ENCODE peak calls at places on chromosomes 7 and 10, in five cellular contexts. One of them, this sample, is unnamed.

GRCh38 chr10:12334186-12334530 is 15.2 kb upstream of the CAMK1D start:
- DNase-seq in T1000: no peak
- DNase-seq in breast epithelium: no peak
- DNase-seq in cardiac muscle cell: no peak
- DNase-seq in frontal cortex: no peak
- DNase-seq in this sample: no peak

GRCh38 chr7:30646154-30646553 is 36.1 kb downstream of the CRHR2 start:
- DNase-seq in T1000: no peak
- DNase-seq in breast epithelium: no peak
- DNase-seq in cardiac muscle cell: no peak
- DNase-seq in frontal cortex: no peak
- DNase-seq in this sample: no peak

GRCh38 chr7:50356212-50356944 is 51.9 kb downstream of the IKZF1 start:
- DNase-seq in T1000: no peak
- DNase-seq in breast epithelium: no peak
- DNase-seq in cardiac muscle cell: no peak
- DNase-seq in frontal cortex: no peak
- DNase-seq in this sample: no peak

GRCh38 chr10:103626178-103626577 is 132.7 kb downstream of the NEURL1 start:
- DNase-seq in T1000: no peak
- DNase-seq in breast epithelium: no peak
- DNase-seq in cardiac muscle cell: no peak
- DNase-seq in frontal cortex: no peak
- DNase-seq in this sample: no peak

GRCh38 chr10:70274643-70275042 is 9.2 kb downstream of the NPFFR1 start:
- DNase-seq in T1000: no peak
- DNase-seq in breast epithelium: no peak
- DNase-seq in cardiac muscle cell: peak
- DNase-seq in frontal cortex: peak
- DNase-seq in this sample: no peak

GRCh38 chr10:86397120-86397519 is 30.5 kb upstream of the GRID1 start:
- DNase-seq in T1000: no peak
- DNase-seq in breast epithelium: no peak
- DNase-seq in cardiac muscle cell: no peak
- DNase-seq in frontal cortex: no peak
- DNase-seq in this sample: no peak

GRCh38 chr7:102836206-102836938 is 76.4 kb upstream of the LRRC17 start:
- DNase-seq in T1000: no peak
- DNase-seq in breast epithelium: no peak
- DNase-seq in cardiac muscle cell: peak
- DNase-seq in frontal cortex: no peak
- DNase-seq in this sample: no peak

GRCh38 chr10:88386878-88387773 is 196.0 kb downstream of the RNLS start:
- DNase-seq in T1000: no peak
- DNase-seq in breast epithelium: no peak
- DNase-seq in cardiac muscle cell: peak
- DNase-seq in frontal cortex: peak
- DNase-seq in this sample: peak

GRCh38 chr7:55553087-55553345 is 19.3 kb downstream of the VOPP1 start:
- DNase-seq in T1000: no peak
- DNase-seq in breast epithelium: no peak
- DNase-seq in cardiac muscle cell: no peak
- DNase-seq in frontal cortex: no peak
- DNase-seq in this sample: no peak

GRCh38 chr10:25522946-25523608 is 348.3 kb downstream of the GPR158 start:
- DNase-seq in T1000: no peak
- DNase-seq in breast epithelium: no peak
- DNase-seq in cardiac muscle cell: peak
- DNase-seq in frontal cortex: no peak
- DNase-seq in this sample: no peak

GRCh38 chr10:1043532-1043995 is 5.4 kb downstream of the IDI1 start:
- DNase-seq in T1000: no peak
- DNase-seq in breast epithelium: no peak
- DNase-seq in cardiac muscle cell: no peak
- DNase-seq in frontal cortex: no peak
- DNase-seq in this sample: no peak

GRCh38 chr10:10320981-10321380 is 696.7 kb upstream of the CELF2 start:
- DNase-seq in T1000: no peak
- DNase-seq in breast epithelium: no peak
- DNase-seq in cardiac muscle cell: peak
- DNase-seq in frontal cortex: no peak
- DNase-seq in this sample: no peak

GRCh38 chr7:112987171-112987570 is 99.5 kb downstream of the GPR85 start:
- DNase-seq in T1000: no peak
- DNase-seq in breast epithelium: no peak
- DNase-seq in cardiac muscle cell: no peak
- DNase-seq in frontal cortex: no peak
- DNase-seq in this sample: no peak

GRCh38 chr10:73763343-73763742 is 18.5 kb upstream of the CHCHD1 start:
- DNase-seq in T1000: no peak
- DNase-seq in breast epithelium: no peak
- DNase-seq in cardiac muscle cell: no peak
- DNase-seq in frontal cortex: no peak
- DNase-seq in this sample: no peak

GRCh38 chr10:944034-944831 is 12.7 kb upstream of the LARP4B start:
- DNase-seq in T1000: no peak
- DNase-seq in breast epithelium: no peak
- DNase-seq in cardiac muscle cell: peak
- DNase-seq in frontal cortex: no peak
- DNase-seq in this sample: no peak

GRCh38 chr7:150875791-150876190 is 23.5 kb downstream of the AOC1 start:
- DNase-seq in T1000: no peak
- DNase-seq in breast epithelium: no peak
- DNase-seq in cardiac muscle cell: no peak
- DNase-seq in frontal cortex: no peak
- DNase-seq in this sample: no peak

GRCh38 chr7:8290645-8291308 is 28.8 kb upstream of the ICA1 start:
- DNase-seq in T1000: no peak
- DNase-seq in breast epithelium: no peak
- DNase-seq in cardiac muscle cell: no peak
- DNase-seq in frontal cortex: no peak
- DNase-seq in this sample: no peak

GRCh38 chr7:120353171-120353570 is 80.2 kb downstream of the KCND2 start:
- DNase-seq in T1000: no peak
- DNase-seq in breast epithelium: no peak
- DNase-seq in cardiac muscle cell: no peak
- DNase-seq in frontal cortex: no peak
- DNase-seq in this sample: no peak

GRCh38 chr10:6958254-6958653 is 378.2 kb upstream of the PRKCQ start:
- DNase-seq in T1000: no peak
- DNase-seq in breast epithelium: no peak
- DNase-seq in cardiac muscle cell: no peak
- DNase-seq in frontal cortex: no peak
- DNase-seq in this sample: no peak

GRCh38 chr10:1104971-1105370 is 48.8 kb downstream of the WDR37 start:
- DNase-seq in T1000: no peak
- DNase-seq in breast epithelium: no peak
- DNase-seq in cardiac muscle cell: no peak
- DNase-seq in frontal cortex: no peak
- DNase-seq in this sample: no peak

GRCh38 chr7:34842782-34843181 is 184.8 kb downstream of the NPSR1 start:
- DNase-seq in T1000: no peak
- DNase-seq in breast epithelium: no peak
- DNase-seq in cardiac muscle cell: peak
- DNase-seq in frontal cortex: no peak
- DNase-seq in this sample: no peak

GRCh38 chr10:102001435-102002068 is 54.4 kb downstream of the ARMH3 start:
- DNase-seq in T1000: no peak
- DNase-seq in breast epithelium: no peak
- DNase-seq in cardiac muscle cell: no peak
- DNase-seq in frontal cortex: no peak
- DNase-seq in this sample: peak

GRCh38 chr10:113178771-113179170 is 228.7 kb downstream of the TCF7L2 start:
- DNase-seq in T1000: no peak
- DNase-seq in breast epithelium: no peak
- DNase-seq in cardiac muscle cell: no peak
- DNase-seq in frontal cortex: no peak
- DNase-seq in this sample: no peak

GRCh38 chr7:73717025-73717807 is 2.3 kb downstream of the STX1A start:
- DNase-seq in T1000: no peak
- DNase-seq in breast epithelium: no peak
- DNase-seq in cardiac muscle cell: peak
- DNase-seq in frontal cortex: no peak
- DNase-seq in this sample: no peak

GRCh38 chr7:20343211-20343610 is 12.5 kb downstream of the ITGB8 start:
- DNase-seq in T1000: no peak
- DNase-seq in breast epithelium: no peak
- DNase-seq in cardiac muscle cell: no peak
- DNase-seq in frontal cortex: no peak
- DNase-seq in this sample: peak

GRCh38 chr10:132433671-132434340 is 36.8 kb downstream of the PWWP2B start:
- DNase-seq in T1000: no peak
- DNase-seq in breast epithelium: no peak
- DNase-seq in cardiac muscle cell: no peak
- DNase-seq in frontal cortex: no peak
- DNase-seq in this sample: no peak

GRCh38 chr10:48981310-48981907 is 41.8 kb upstream of the LRRC18 start:
- DNase-seq in T1000: no peak
- DNase-seq in breast epithelium: peak
- DNase-seq in cardiac muscle cell: peak
- DNase-seq in frontal cortex: peak
- DNase-seq in this sample: peak

GRCh38 chr10:90087197-90088007 is 386.0 kb downstream of the KIF20B start:
- DNase-seq in T1000: no peak
- DNase-seq in breast epithelium: no peak
- DNase-seq in cardiac muscle cell: peak
- DNase-seq in frontal cortex: no peak
- DNase-seq in this sample: no peak

GRCh38 chr7:91759205-91759863 is 121.2 kb downstream of the MTERF1 start:
- DNase-seq in T1000: peak
- DNase-seq in breast epithelium: peak
- DNase-seq in cardiac muscle cell: peak
- DNase-seq in frontal cortex: no peak
- DNase-seq in this sample: no peak

GRCh38 chr10:28533315-28533564 is 322 bp downstream of the WAC start:
- DNase-seq in T1000: no peak
- DNase-seq in breast epithelium: no peak
- DNase-seq in cardiac muscle cell: no peak
- DNase-seq in frontal cortex: no peak
- DNase-seq in this sample: no peak

This sample was measured in D341Med.